ENCODE peak calls at places on chromosomes 6 and 20, in five cellular contexts. O, L, J, E and X are unnamed samples.

GRCh38 chr6:117389227-117390057 is 36.3 kb downstream of the ROS1 start:
- DNase-seq in O (no peak), L (peak), J (no peak), E (no peak), X (no peak)

GRCh38 chr6:17714879-17715860 is 8.4 kb upstream of the NUP153 start:
- DNase-seq in O (no peak), L (no peak), J (peak), E (peak), X (peak)

GRCh38 chr6:155185544-155185943 is 78.3 kb upstream of the CLDN20 start:
- DNase-seq in O (no peak), L (no peak), J (no peak), E (peak), X (no peak)

GRCh38 chr20:46277602-46278001 is 30.7 kb downstream of the CDH22 start:
- DNase-seq in O (no peak), L (no peak), J (peak), E (no peak), X (no peak)

GRCh38 chr6:145891565-145891964 is 72.6 kb downstream of the SHPRH start:
- DNase-seq in O (no peak), L (no peak), J (no peak), E (peak), X (no peak)

GRCh38 chr20:37915800-37916570 is 13.1 kb downstream of the VSTM2L start:
- DNase-seq in O (no peak), L (peak), J (peak), E (no peak), X (no peak)

GRCh38 chr20:38157635-38158495 is 7.2 kb downstream of the TGM2 start:
- DNase-seq in O (no peak), L (no peak), J (no peak), E (peak), X (no peak)

GRCh38 chr20:18506744-18507143 is 996 bp upstream of the SEC23B start:
- DNase-seq in O (no peak), L (no peak), J (no peak), E (no peak), X (no peak)

GRCh38 chr20:19739351-19739750 is 18.7 kb upstream of the RIN2 start:
- DNase-seq in O (no peak), L (no peak), J (no peak), E (no peak), X (no peak)

GRCh38 chr20:34715384-34715783 is 11.2 kb downstream of the TP53INP2 start:
- DNase-seq in O (no peak), L (no peak), J (no peak), E (peak), X (no peak)

DNA sequence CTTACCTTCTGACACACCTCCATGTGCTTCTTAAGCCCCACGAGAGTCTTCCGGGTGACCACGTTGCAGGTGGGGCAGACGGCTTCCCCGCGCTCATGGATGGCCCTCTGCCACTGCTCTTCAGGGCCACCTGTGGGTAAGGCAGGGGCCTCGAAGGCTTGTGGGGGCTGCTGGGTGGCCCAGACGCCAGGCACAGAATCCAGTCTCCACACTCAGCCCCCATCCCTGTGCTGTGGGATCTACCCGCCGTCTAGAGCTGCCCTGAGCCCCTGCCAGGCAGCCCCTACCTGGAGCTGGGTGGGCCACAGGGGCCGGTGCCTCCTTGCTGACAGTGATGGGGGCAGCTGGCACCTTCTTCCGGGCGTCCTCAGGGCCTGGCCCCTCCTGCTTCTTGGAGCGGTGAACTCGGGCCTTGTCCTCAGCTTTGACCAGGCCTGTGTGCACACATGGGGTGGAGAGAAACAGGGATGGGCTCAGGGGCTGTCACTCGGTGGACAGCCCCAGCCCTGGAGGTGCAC is 5.9 kb downstream of the ZNF512B start:
- DNase-seq in O (no peak), L (no peak), J (no peak), E (no peak), X (no peak)
- TF ChIP-seq BHLHE40 in O (no peak), L (no peak), J (no peak), E (no peak), X (no peak)

GRCh38 chr6:147417954-147418353 is 90.5 kb upstream of the SAMD5 start:
- DNase-seq in O (no peak), L (no peak), J (no peak), E (no peak), X (no peak)
- TF ChIP-seq BHLHE40 in O (no peak), L (no peak), J (no peak), E (no peak), X (no peak)

DNA sequence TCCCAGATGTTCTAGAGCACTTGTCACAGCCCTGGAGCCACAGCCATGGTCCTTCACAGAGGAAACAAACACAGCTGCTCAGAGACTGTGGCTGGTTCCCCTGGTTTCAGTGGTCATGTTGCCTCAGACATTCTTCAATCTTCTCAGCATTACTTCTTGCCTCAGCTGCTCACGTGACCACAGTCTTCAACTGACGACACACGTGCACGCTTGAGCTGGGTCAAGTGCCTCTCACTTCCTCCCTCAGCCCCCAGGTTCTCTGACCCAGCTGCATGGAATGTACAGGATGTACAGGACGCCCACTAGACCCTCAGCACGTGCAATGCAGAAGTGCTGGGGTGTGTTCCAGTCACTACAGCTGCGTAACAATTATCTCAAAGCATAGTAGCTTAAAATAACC is 159.8 kb upstream of the GGTLC1 start:
- DNase-seq in O (peak), L (no peak), J (no peak), E (no peak), X (no peak)
- TF ChIP-seq BHLHE40 in O (peak), L (no peak), J (no peak), E (no peak), X (no peak)

DNA sequence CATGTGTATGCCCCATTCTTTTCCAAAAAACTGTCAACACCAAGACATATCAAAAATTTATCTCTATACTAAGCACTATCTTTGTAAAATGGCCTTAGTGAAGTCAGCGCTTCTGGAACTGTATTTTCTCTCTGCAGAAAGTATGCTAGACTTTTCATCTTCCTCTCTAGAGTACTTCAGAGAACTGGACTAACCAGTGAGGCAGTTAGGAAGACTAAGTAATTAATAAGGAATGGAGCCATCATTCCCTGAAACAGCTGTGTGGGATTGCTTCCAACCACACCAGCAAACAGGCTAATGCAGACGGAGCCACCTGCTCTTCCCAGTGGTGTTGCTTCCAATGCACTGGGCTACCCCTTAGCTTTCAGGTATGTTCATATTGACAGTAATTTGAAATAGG is 169.1 kb upstream of the FUT9 start:
- DNase-seq in O (no peak), L (no peak), J (no peak), E (no peak), X (no peak)
- TF ChIP-seq BHLHE40 in O (no peak), L (no peak), J (no peak), E (no peak), X (no peak)

DNA sequence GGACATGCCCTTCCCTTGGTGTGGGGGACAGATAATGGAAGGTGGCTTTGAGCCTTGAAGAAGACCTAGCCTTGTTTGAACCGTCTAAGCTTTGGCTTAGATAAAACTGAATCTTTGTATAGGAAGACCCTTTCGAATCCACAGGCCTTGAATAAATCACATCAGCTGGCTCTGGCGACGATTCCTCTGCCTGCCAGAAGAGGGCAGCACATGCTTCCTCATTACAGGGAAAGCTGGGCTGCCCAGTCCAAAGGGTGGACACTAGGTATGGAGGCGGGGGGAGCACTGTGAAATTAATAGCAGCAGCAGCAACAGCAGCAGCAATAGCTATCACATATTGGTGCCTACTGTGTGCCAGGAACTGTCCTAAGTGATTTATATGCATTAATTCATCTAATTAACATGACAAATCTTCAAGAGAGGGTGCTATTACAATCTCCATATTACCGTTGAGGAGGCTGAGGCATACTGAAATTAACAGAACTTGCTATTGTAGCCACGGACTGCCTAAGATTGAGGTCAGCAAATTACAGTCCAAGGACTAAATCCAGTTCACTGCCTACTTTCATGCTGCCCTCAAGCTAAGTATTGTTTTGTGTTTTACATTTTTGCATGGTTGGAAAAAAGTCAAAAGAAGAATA is 85.1 kb downstream of the CLIC5 start:
- DNase-seq in O (no peak), L (peak), J (peak), E (peak), X (peak)
- TF ChIP-seq BHLHE40 in O (no peak), L (no peak), J (peak), E (no peak), X (no peak)

GRCh38 chr6:30325150-30325872 is 1.4 kb upstream of the TRIM39 start:
- DNase-seq in O (peak), L (peak), J (no peak), E (peak), X (peak)
- TF ChIP-seq BHLHE40 in O (no peak), L (no peak), J (no peak), E (no peak), X (no peak)